ENCODE peak calls at places on chromosome 4, in nine cellular contexts. T is mucosa of descending colon, F is heart right ventricle, Z is hepatocyte, K is left lung, M is ascending aorta, E is ovary, D is WERI-Rb-1, X is Panc1. P is an unnamed sample.

GRCh38 chr4:111641813-111642579 is 503.3 kb upstream of the FAM241A start:
- DNase-seq in T (no peak), F (no peak), Z (peak), K (peak), M (no peak), E (no peak), D (peak), X (peak), P (peak)

GRCh38 chr4:38803833-38804653 is 548 bp downstream of the TLR1 start:
- DNase-seq in T (no peak), F (no peak), Z (no peak), K (no peak), M (no peak), E (no peak), D (no peak), X (no peak), P (peak)

GRCh38 chr4:62871057-62871456 is 1538.2 kb downstream of the TECRL start:
- DNase-seq in T (no peak), F (no peak), Z (no peak), K (no peak), M (no peak), E (no peak), D (no peak), X (no peak), P (no peak)

GRCh38 chr4:165635951-165636350 is 237.1 kb upstream of the TLL1 start:
- DNase-seq in T (no peak), F (no peak), Z (no peak), K (no peak), M (no peak), E (no peak), D (no peak), X (no peak), P (no peak)

GRCh38 chr4:12411072-12411471 is 982.4 kb upstream of the HS3ST1 start:
- DNase-seq in T (no peak), F (no peak), Z (no peak), K (no peak), M (no peak), E (no peak), D (no peak), X (no peak), P (peak)

GRCh38 chr4:147756417-147756816 is 24.5 kb downstream of the ARHGAP10 start:
- DNase-seq in T (no peak), F (no peak), Z (no peak), K (no peak), M (no peak), E (no peak), D (no peak), X (no peak), P (no peak)

GRCh38 chr4:677431-678293 is 3.3 kb downstream of the MYL5 start:
- DNase-seq in T (peak), F (no peak), Z (no peak), K (no peak), M (no peak), E (no peak), D (no peak), X (no peak), P (no peak)

GRCh38 chr4:123651536-123652175 is 255.1 kb downstream of the SPRY1 start:
- DNase-seq in T (no peak), F (no peak), Z (no peak), K (no peak), M (no peak), E (no peak), D (no peak), X (no peak), P (no peak)

GRCh38 chr4:85028910-85029309 is 62.4 kb upstream of the WDFY3 start:
- DNase-seq in T (no peak), F (no peak), Z (peak), K (no peak), M (no peak), E (no peak), D (no peak), X (no peak), P (peak)

GRCh38 chr4:36187723-36188333 is 56.5 kb downstream of the ARAP2 start:
- DNase-seq in T (no peak), F (no peak), Z (peak), K (no peak), M (no peak), E (no peak), D (no peak), X (peak), P (peak)

GRCh38 chr4:8756816-8757215 is 114.8 kb downstream of the HMX1 start:
- DNase-seq in T (peak), F (no peak), Z (no peak), K (no peak), M (no peak), E (no peak), D (no peak), X (no peak), P (no peak)

GRCh38 chr4:83082777-83083176 is 31.8 kb downstream of the PLAC8 start:
- DNase-seq in T (no peak), F (no peak), Z (no peak), K (no peak), M (no peak), E (no peak), D (no peak), X (no peak), P (no peak)

GRCh38 chr4:144655491-144655890 is 9.5 kb downstream of the HHIP start:
- DNase-seq in T (no peak), F (no peak), Z (no peak), K (no peak), M (no peak), E (no peak), D (no peak), X (no peak), P (no peak)

GRCh38 chr4:113270520-113271319 is 221.3 kb downstream of the ANK2 start:
- DNase-seq in T (no peak), F (no peak), Z (no peak), K (no peak), M (no peak), E (no peak), D (no peak), X (no peak), P (no peak)
- H3K4me3 ChIP-seq in T (no peak), F (no peak), Z (no peak), K (no peak), M (no peak), E (no peak), D (no peak), X (no peak), P (no peak)

DNA sequence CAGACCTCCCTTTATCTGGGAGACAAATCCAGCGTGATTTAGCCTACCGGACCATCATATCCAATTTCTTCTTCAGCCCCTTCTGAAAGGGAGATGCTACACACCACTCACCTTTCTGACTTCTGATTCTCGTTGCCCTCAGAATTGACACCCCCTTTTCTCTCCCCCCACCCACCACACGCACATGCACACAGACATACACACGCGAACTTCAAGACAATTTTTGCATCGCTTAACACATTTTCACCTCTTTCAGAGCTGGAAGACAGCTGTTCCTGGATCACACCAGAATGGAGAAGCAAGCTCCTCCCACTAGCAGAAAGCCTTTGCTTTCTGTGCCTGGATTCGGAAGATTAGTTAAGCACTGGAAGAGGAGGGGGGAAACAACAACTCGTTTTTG is 1.0 kb upstream of the SNCA start:
- DNase-seq in T (no peak), F (no peak), Z (peak), K (no peak), M (no peak), E (no peak), D (peak), X (no peak), P (peak)
- H3K4me3 ChIP-seq in T (no peak), F (peak), Z (peak), K (peak), M (peak), E (peak), D (peak), X (peak), P (peak)

GRCh38 chr4:55549888-55550287 is 3.2 kb upstream of the CLOCK start:
- DNase-seq in T (no peak), F (no peak), Z (peak), K (no peak), M (no peak), E (no peak), D (no peak), X (no peak), P (peak)
- H3K4me3 ChIP-seq in T (no peak), F (no peak), Z (no peak), K (no peak), M (no peak), E (no peak), D (no peak), X (no peak), P (no peak)

DNA sequence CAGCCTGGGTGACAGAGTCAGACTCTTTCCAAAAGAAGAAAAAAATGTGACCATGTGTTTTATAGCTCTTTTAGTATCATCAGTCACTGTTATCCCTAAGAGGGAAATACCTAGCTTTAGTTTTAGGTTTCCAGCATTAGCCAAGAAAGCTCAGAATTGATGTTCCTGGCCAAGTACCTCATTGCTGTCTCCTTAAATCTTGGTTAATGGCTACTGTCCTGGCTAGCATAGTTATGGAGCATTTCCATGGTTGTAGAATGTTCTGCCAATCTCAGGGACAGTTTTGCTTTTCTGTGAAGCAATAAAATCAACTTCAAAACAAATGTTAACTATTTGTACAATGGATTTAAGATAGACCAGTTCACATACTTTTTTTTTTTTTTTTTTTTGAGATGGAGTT is 74.4 kb downstream of the HTT start:
- DNase-seq in T (no peak), F (no peak), Z (no peak), K (no peak), M (no peak), E (no peak), D (no peak), X (no peak), P (no peak)
- H3K4me3 ChIP-seq in T (no peak), F (no peak), Z (no peak), K (no peak), M (no peak), E (no peak), D (no peak), X (no peak), P (no peak)

DNA sequence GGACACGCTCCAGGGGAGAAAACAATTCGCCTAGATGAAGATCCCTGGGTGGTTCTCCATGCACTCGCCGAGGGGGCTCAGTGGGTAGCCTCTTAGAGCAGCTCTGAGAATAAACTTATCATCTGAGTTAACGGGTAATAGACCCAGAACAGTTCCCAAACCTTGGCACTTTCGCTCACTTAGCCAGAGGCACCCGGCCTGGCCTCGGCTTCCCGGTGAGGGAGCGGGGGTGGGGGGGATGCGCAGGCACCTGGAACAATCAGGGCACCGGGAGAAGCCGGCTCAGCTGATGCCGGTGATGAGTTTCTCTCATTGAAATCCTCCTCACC is 405 bp upstream of the ZAR1 start:
- DNase-seq in T (no peak), F (no peak), Z (no peak), K (no peak), M (no peak), E (no peak), D (no peak), X (no peak), P (no peak)
- H3K4me3 ChIP-seq in T (no peak), F (peak), Z (peak), K (peak), M (peak), E (no peak), D (no peak), X (peak), P (no peak)

P was measured in fibroblast of pulmonary artery.